ENCODE peak calls at places on chromosomes 7 and 10, in four cellular contexts. K is activated T-helper 1 cell treated with anti-CD3 and anti-CD28 coated beads, Interleukin-2, amount 50 U/mL, for 16 hours; H is left ventricle myocardium superior; T is mucosa of descending colon. F is an unnamed sample.

GRCh38 chr7:157661611-157661975 is 324.8 kb downstream of the DNAJB6 start:
- DNase-seq in H (no peak), T (no peak), K (no peak), F (no peak)

GRCh38 chr7:86926732-86927131 is 132.7 kb downstream of the ELAPOR2 start:
- DNase-seq in T (no peak), K (no peak), H (no peak), F (peak)

GRCh38 chr10:49761789-49762565 is at the start of gene OGDHL:
- DNase-seq in T (no peak), K (no peak), H (peak), F (peak)

GRCh38 chr10:97450828-97451227 is 4.9 kb downstream of the ZDHHC16 start:
- DNase-seq in K (no peak), T (no peak), H (no peak), F (no peak)

GRCh38 chr7:96306385-96307125 is 15.3 kb downstream of the SLC25A13 start:
- DNase-seq in K (no peak), T (no peak), H (no peak), F (no peak)

GRCh38 chr10:35643151-35643975 is 1.3 kb upstream of the FZD8 start:
- DNase-seq in H (peak), T (peak), K (no peak), F (no peak)

GRCh38 chr10:58820386-58820785 is 307.7 kb downstream of the BICC1 start:
- DNase-seq in T (no peak), K (no peak), H (no peak), F (no peak)

GRCh38 chr10:71467161-71467560 is 70.4 kb downstream of the CDH23 start:
- DNase-seq in K (no peak), T (no peak), H (no peak), F (no peak)

GRCh38 chr7:80781561-80781979 is 137.3 kb downstream of the SEMA3C start:
- DNase-seq in K (no peak), H (peak), T (no peak), F (no peak)

GRCh38 chr7:8823486-8823885 is 390.1 kb downstream of the NXPH1 start:
- DNase-seq in H (no peak), T (no peak), K (no peak), F (no peak)

GRCh38 chr7:140060788-140061606 is 1.8 kb downstream of the PARP12 start:
- DNase-seq in H (peak), K (no peak), T (no peak), F (peak)

GRCh38 chr7:44158873-44159631 is 17.9 kb upstream of the MYL7 start:
- DNase-seq in T (no peak), K (no peak), H (no peak), F (no peak)

GRCh38 chr10:4281207-4281825 is 496.3 kb upstream of the KLF6 start:
- DNase-seq in T (no peak), K (no peak), H (no peak), F (no peak)

GRCh38 chr7:138519061-138519798 is 59.2 kb downstream of the TRIM24 start:
- DNase-seq in H (no peak), K (no peak), T (no peak), F (no peak)

GRCh38 chr10:99419688-99420087 is 10.7 kb downstream of the GOT1 start:
- DNase-seq in K (no peak), H (no peak), T (no peak), F (no peak)

GRCh38 chr7:34158311-34158710 is 253.0 kb downstream of the BMPER start:
- DNase-seq in T (no peak), H (peak), K (no peak), F (no peak)

GRCh38 chr10:120017731-120018130 is 125.2 kb downstream of the SEC23IP start:
- DNase-seq in H (no peak), K (no peak), T (no peak), F (no peak)

GRCh38 chr10:78852856-78853255 is 215.9 kb upstream of the ZMIZ1 start:
- DNase-seq in T (no peak), H (no peak), K (no peak), F (no peak)

GRCh38 chr7:37445800-37446199 is 2.9 kb downstream of the ELMO1 start:
- DNase-seq in K (no peak), T (no peak), H (no peak), F (no peak)

GRCh38 chr7:138030679-138031351 is 28.9 kb upstream of the CREB3L2 start:
- DNase-seq in K (no peak), H (no peak), T (no peak), F (no peak)

GRCh38 chr10:71597821-71598498 is 121.6 kb downstream of the C10orf105 start:
- DNase-seq in H (peak), T (peak), K (no peak), F (no peak)

GRCh38 chr10:57786850-57787750 is 480.6 kb downstream of the IPMK start:
- DNase-seq in K (no peak), T (no peak), H (no peak), F (no peak)

GRCh38 chr10:119947325-119947724 is 54.8 kb downstream of the SEC23IP start:
- DNase-seq in K (no peak), H (no peak), T (no peak), F (no peak)

GRCh38 chr7:18416988-18417387 is 78.6 kb upstream of the HDAC9 start:
- DNase-seq in K (no peak), H (no peak), T (no peak), F (no peak)

GRCh38 chr10:99993994-99994689 is 15.6 kb downstream of the DNMBP start:
- DNase-seq in H (peak), T (peak), K (no peak), F (peak)

GRCh38 chr7:116832692-116833091 is 29.7 kb upstream of the CAPZA2 start:
- DNase-seq in T (no peak), K (no peak), H (no peak), F (no peak)